ENCODE peak calls at places on chromosomes 7 and 10, in five cellular contexts. E, W, G, Z and H are unnamed samples.
A peak's percentile ranks its signal among the peaks of the same experiment; 100 is the strongest.

GRCh38 chr10:96840841-96841518 is 8.9 kb downstream of the LCOR start:
- DNase-seq in G (no peak), W (peak; percentile 87), E (no peak), Z (no peak), H (no peak)

GRCh38 chr10:48751730-48752129 is 67.1 kb downstream of the WDFY4 start:
- DNase-seq in Z (no peak), E (no peak), W (no peak), G (no peak), H (no peak)

GRCh38 chr7:152025077-152025936 is at the start of gene GALNT11:
- DNase-seq in E (peak; percentile 77), W (peak; percentile 79), Z (peak; percentile 52), G (peak; percentile 90), H (peak; percentile 96)

GRCh38 chr7:85940798-85941197 is 702.9 kb upstream of the GRM3 start:
- DNase-seq in W (no peak), G (no peak), Z (no peak), E (no peak), H (no peak)

GRCh38 chr10:92747600-92747999 is 57.8 kb downstream of the HHEX start:
- DNase-seq in G (no peak), E (no peak), Z (no peak), W (no peak), H (no peak)

GRCh38 chr7:32905175-32905662 is 13.7 kb upstream of the KBTBD2 start:
- DNase-seq in G (peak; percentile 29), Z (peak; percentile 94), W (peak; percentile 54), E (peak; percentile 42), H (peak; percentile 92)

GRCh38 chr10:112898540-112899395 is 51.3 kb upstream of the TCF7L2 start:
- DNase-seq in Z (no peak), G (peak; percentile 57), W (no peak), E (no peak), H (peak; percentile 75)

GRCh38 chr7:17706734-17707133 is 233.6 kb downstream of the SNX13 start:
- DNase-seq in E (peak; percentile 48), G (peak; percentile 45), W (peak; percentile 65), Z (no peak), H (peak; percentile 51)

GRCh38 chr7:66352071-66352470 is 146.9 kb downstream of the TPST1 start:
- DNase-seq in G (no peak), Z (no peak), W (peak; percentile 76), E (no peak), H (peak; percentile 62)

GRCh38 chr10:97830064-97830463 is 19.6 kb upstream of the GOLGA7B start:
- DNase-seq in W (no peak), Z (no peak), E (no peak), G (no peak), H (no peak)

GRCh38 chr10:43039629-43040481 is 37.0 kb upstream of the RET start:
- DNase-seq in E (no peak), G (no peak), W (no peak), Z (no peak), H (no peak)

GRCh38 chr7:106365252-106366005 is 80.6 kb upstream of the NAMPT start:
- DNase-seq in W (peak; percentile 68), E (no peak), Z (no peak), G (no peak), H (no peak)

GRCh38 chr7:75989084-75989725 is 5.2 kb downstream of the TMEM120A start:
- DNase-seq in Z (no peak), G (no peak), E (no peak), W (no peak), H (no peak)

GRCh38 chr10:33937259-33937658 is 602.8 kb upstream of the NRP1 start:
- DNase-seq in G (no peak), Z (no peak), W (no peak), E (no peak), H (no peak)

GRCh38 chr7:133253522-133253882 is 624 bp downstream of the EXOC4 start:
- DNase-seq in G (no peak), W (peak; percentile 20), E (no peak), Z (no peak), H (no peak)

GRCh38 chr7:54955296-54955695 is 63.5 kb upstream of the EGFR start:
- DNase-seq in E (no peak), Z (no peak), W (no peak), G (no peak), H (no peak)

GRCh38 chr7:98771519-98772241 is 98.1 kb downstream of the TMEM130 start:
- DNase-seq in E (peak; percentile 9), W (no peak), Z (peak; percentile 85), G (peak; percentile 66), H (peak; percentile 85)

GRCh38 chr7:37552021-37552420 is 103.4 kb upstream of the ELMO1 start:
- DNase-seq in G (no peak), Z (no peak), W (no peak), E (no peak), H (no peak)

GRCh38 chr10:112949875-112950507 is at the start of gene TCF7L2:
- DNase-seq in E (peak; percentile 90), G (peak; percentile 90), Z (peak; percentile 97), W (peak; percentile 96), H (peak; percentile 98)

GRCh38 chr7:2313450-2314208 is 612 bp downstream of the SNX8 start:
- DNase-seq in G (no peak), W (peak; percentile 24), Z (no peak), E (no peak), H (no peak)